ENCODE peak calls at places on chromosomes 2 and 18, in seven cellular contexts. One of them, this sample, is unnamed.

GRCh38 chr18:77135339-77136075 is 2.9 kb upstream of the MBP start:
- DNase-seq in spleen: no peak
- DNase-seq in SK-N-SH: no peak
- DNase-seq in sigmoid colon: no peak
- DNase-seq in K562: no peak
- DNase-seq in Panc1: no peak
- DNase-seq in stomach: no peak
- DNase-seq in this sample: no peak

GRCh38 chr2:233492738-233493137 is 73.8 kb downstream of the USP40 start:
- DNase-seq in Panc1: no peak
- DNase-seq in stomach: no peak
- DNase-seq in spleen: no peak
- DNase-seq in sigmoid colon: no peak
- DNase-seq in K562: no peak
- DNase-seq in SK-N-SH: no peak
- DNase-seq in this sample: no peak

GRCh38 chr2:72991439-72991725 is 74.1 kb downstream of the EMX1 start:
- DNase-seq in K562: no peak
- DNase-seq in SK-N-SH: no peak
- DNase-seq in spleen: peak; percentile 59
- DNase-seq in sigmoid colon: peak; percentile 40
- DNase-seq in Panc1: no peak
- DNase-seq in stomach: peak; percentile 19
- DNase-seq in this sample: peak; percentile 38

GRCh38 chr2:148867079-148867769 is 7.8 kb upstream of the KIF5C start:
- DNase-seq in SK-N-SH: no peak
- DNase-seq in Panc1: no peak
- DNase-seq in K562: no peak
- DNase-seq in sigmoid colon: no peak
- DNase-seq in stomach: no peak
- DNase-seq in spleen: no peak
- DNase-seq in this sample: no peak

GRCh38 chr18:2923464-2923863 is 76.7 kb downstream of the EMILIN2 start:
- DNase-seq in Panc1: no peak
- DNase-seq in sigmoid colon: no peak
- DNase-seq in K562: no peak
- DNase-seq in stomach: no peak
- DNase-seq in SK-N-SH: no peak
- DNase-seq in spleen: no peak
- DNase-seq in this sample: no peak

GRCh38 chr18:74745658-74746403 is 148.2 kb downstream of the ZNF407 start:
- DNase-seq in spleen: no peak
- DNase-seq in Panc1: peak; percentile 89
- DNase-seq in sigmoid colon: no peak
- DNase-seq in SK-N-SH: peak; percentile 11
- DNase-seq in K562: peak; percentile 9
- DNase-seq in stomach: no peak
- DNase-seq in this sample: no peak

GRCh38 chr2:72913531-72914225 is 3.6 kb upstream of the EMX1 start:
- DNase-seq in stomach: peak; percentile 14
- DNase-seq in SK-N-SH: no peak
- DNase-seq in Panc1: no peak
- DNase-seq in K562: no peak
- DNase-seq in spleen: no peak
- DNase-seq in sigmoid colon: peak; percentile 17
- DNase-seq in this sample: no peak

GRCh38 chr2:15939854-15940660 is at the start of gene MYCN:
- DNase-seq in spleen: no peak
- DNase-seq in K562: no peak
- DNase-seq in sigmoid colon: no peak
- DNase-seq in stomach: peak; percentile 69
- DNase-seq in Panc1: no peak
- DNase-seq in SK-N-SH: peak; percentile 89
- DNase-seq in this sample: peak; percentile 72

GRCh38 chr2:23705771-23706612 is 220.9 kb downstream of the ATAD2B start:
- DNase-seq in Panc1: no peak
- DNase-seq in sigmoid colon: no peak
- DNase-seq in stomach: no peak
- DNase-seq in spleen: no peak
- DNase-seq in SK-N-SH: no peak
- DNase-seq in K562: no peak
- DNase-seq in this sample: no peak

GRCh38 chr2:24122356-24123211 is 550 bp downstream of the PFN4 start:
- DNase-seq in Panc1: no peak
- DNase-seq in spleen: no peak
- DNase-seq in stomach: no peak
- DNase-seq in K562: no peak
- DNase-seq in sigmoid colon: no peak
- DNase-seq in SK-N-SH: no peak
- DNase-seq in this sample: no peak

GRCh38 chr2:38184964-38185603 is 109.1 kb upstream of the CYP1B1 start:
- DNase-seq in Panc1: no peak
- DNase-seq in sigmoid colon: no peak
- DNase-seq in stomach: no peak
- DNase-seq in SK-N-SH: no peak
- DNase-seq in spleen: no peak
- DNase-seq in K562: no peak
- DNase-seq in this sample: no peak

GRCh38 chr2:208142255-208142924 is 3.6 kb downstream of the CRYGB start:
- DNase-seq in K562: no peak
- DNase-seq in sigmoid colon: no peak
- DNase-seq in spleen: no peak
- DNase-seq in stomach: no peak
- DNase-seq in Panc1: no peak
- DNase-seq in SK-N-SH: peak; percentile 61
- DNase-seq in this sample: no peak

GRCh38 chr18:2898131-2898640 is 51.4 kb downstream of the EMILIN2 start:
- DNase-seq in sigmoid colon: peak; percentile 66
- DNase-seq in Panc1: no peak
- DNase-seq in stomach: no peak
- DNase-seq in K562: no peak
- DNase-seq in spleen: no peak
- DNase-seq in SK-N-SH: peak; percentile 45
- DNase-seq in this sample: peak; percentile 65

GRCh38 chr2:149084924-149085795 is 46.7 kb downstream of the LYPD6B start:
- DNase-seq in K562: no peak
- DNase-seq in stomach: no peak
- DNase-seq in SK-N-SH: no peak
- DNase-seq in sigmoid colon: no peak
- DNase-seq in Panc1: no peak
- DNase-seq in spleen: no peak
- DNase-seq in this sample: no peak

GRCh38 chr18:59634096-59634495 is 63.1 kb downstream of the CCBE1 start:
- DNase-seq in spleen: no peak
- DNase-seq in Panc1: no peak
- DNase-seq in sigmoid colon: no peak
- DNase-seq in SK-N-SH: no peak
- DNase-seq in stomach: no peak
- DNase-seq in K562: no peak
- DNase-seq in this sample: no peak

GRCh38 chr2:36493221-36493620 is 104.7 kb downstream of the FEZ2 start:
- DNase-seq in SK-N-SH: no peak
- DNase-seq in spleen: no peak
- DNase-seq in Panc1: no peak
- DNase-seq in K562: no peak
- DNase-seq in sigmoid colon: no peak
- DNase-seq in stomach: no peak
- DNase-seq in this sample: no peak

GRCh38 chr2:218860950-218861381 is 1.4 kb downstream of the WNT6 start:
- DNase-seq in spleen: peak; percentile 62
- DNase-seq in sigmoid colon: peak; percentile 87
- DNase-seq in K562: peak; percentile 81
- DNase-seq in SK-N-SH: peak; percentile 92
- DNase-seq in stomach: no peak
- DNase-seq in Panc1: no peak
- DNase-seq in this sample: peak; percentile 77

GRCh38 chr2:172736419-172737174 is 952 bp downstream of the RAPGEF4 start:
- DNase-seq in Panc1: no peak
- DNase-seq in SK-N-SH: no peak
- DNase-seq in spleen: no peak
- DNase-seq in K562: no peak
- DNase-seq in stomach: no peak
- DNase-seq in sigmoid colon: no peak
- DNase-seq in this sample: no peak

GRCh38 chr18:8895987-8896619 is 190.7 kb downstream of the MTCL1 start:
- DNase-seq in Panc1: no peak
- DNase-seq in sigmoid colon: no peak
- DNase-seq in SK-N-SH: no peak
- DNase-seq in K562: no peak
- DNase-seq in spleen: no peak
- DNase-seq in stomach: no peak
- DNase-seq in this sample: no peak

DNA sequence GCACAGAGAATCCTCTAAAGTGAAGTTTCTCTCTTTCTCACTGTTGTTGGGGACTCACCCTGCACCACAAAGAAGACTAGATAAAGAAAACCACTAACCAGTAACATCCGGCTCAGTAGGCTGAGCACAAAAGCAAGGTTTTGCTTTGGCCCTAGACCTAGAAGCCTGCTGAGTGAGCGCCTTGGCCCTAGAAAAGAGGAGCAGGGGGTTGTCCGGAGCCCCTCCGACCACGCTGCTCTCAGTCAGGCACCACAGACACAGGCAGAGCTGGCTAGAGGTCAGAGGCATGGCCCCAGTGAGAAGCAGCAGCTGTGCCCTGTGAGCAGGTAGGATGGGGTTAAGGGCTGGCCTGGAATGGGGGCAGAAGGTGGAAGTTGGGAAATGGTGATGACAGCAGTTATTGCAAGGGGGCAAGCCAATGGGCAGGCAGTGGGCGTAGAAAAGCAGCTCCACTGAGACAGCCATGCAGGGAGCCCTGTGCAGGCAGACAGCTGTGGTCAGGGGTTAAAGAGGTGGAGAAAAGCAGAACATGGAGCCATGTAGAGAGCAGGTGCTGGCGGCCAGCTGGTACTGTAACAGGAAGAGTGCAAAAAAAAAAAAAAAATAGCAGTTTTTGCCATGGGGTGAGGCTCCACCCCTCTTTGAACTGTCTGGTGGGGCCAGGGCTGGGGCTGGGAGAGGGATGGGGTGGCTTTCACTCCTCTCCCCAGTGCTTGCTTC is 36.9 kb upstream of the SLC14A1 start:
- DNase-seq in spleen: peak; percentile 90
- DNase-seq in K562: peak; percentile 41
- DNase-seq in Panc1: no peak
- DNase-seq in sigmoid colon: no peak
- DNase-seq in SK-N-SH: no peak
- DNase-seq in stomach: no peak
- DNase-seq in this sample: no peak
- TF ChIP-seq POLR2AphosphoS5 in spleen: peak; percentile 47
- TF ChIP-seq POLR2AphosphoS5 in K562: peak; percentile 23
- TF ChIP-seq POLR2AphosphoS5 in Panc1: no peak
- TF ChIP-seq POLR2AphosphoS5 in sigmoid colon: no peak
- TF ChIP-seq POLR2AphosphoS5 in SK-N-SH: no peak
- TF ChIP-seq POLR2AphosphoS5 in stomach: no peak
- TF ChIP-seq POLR2AphosphoS5 in this sample: no peak

GRCh38 chr2:229083606-229084349 is 187.3 kb downstream of the PID1 start:
- DNase-seq in Panc1: no peak
- DNase-seq in stomach: no peak
- DNase-seq in K562: no peak
- DNase-seq in spleen: no peak
- DNase-seq in sigmoid colon: no peak
- DNase-seq in SK-N-SH: no peak
- DNase-seq in this sample: no peak
- H3K27ac ChIP-seq in Panc1: no peak overlapping the region
- H3K27ac ChIP-seq in stomach: no peak overlapping the region
- H3K27ac ChIP-seq in K562: no peak overlapping the region
- H3K27ac ChIP-seq in spleen: no peak overlapping the region
- H3K27ac ChIP-seq in sigmoid colon: no peak overlapping the region
- H3K27ac ChIP-seq in SK-N-SH: no peak overlapping the region
- H3K27ac ChIP-seq in this sample: no peak overlapping the region

DNA sequence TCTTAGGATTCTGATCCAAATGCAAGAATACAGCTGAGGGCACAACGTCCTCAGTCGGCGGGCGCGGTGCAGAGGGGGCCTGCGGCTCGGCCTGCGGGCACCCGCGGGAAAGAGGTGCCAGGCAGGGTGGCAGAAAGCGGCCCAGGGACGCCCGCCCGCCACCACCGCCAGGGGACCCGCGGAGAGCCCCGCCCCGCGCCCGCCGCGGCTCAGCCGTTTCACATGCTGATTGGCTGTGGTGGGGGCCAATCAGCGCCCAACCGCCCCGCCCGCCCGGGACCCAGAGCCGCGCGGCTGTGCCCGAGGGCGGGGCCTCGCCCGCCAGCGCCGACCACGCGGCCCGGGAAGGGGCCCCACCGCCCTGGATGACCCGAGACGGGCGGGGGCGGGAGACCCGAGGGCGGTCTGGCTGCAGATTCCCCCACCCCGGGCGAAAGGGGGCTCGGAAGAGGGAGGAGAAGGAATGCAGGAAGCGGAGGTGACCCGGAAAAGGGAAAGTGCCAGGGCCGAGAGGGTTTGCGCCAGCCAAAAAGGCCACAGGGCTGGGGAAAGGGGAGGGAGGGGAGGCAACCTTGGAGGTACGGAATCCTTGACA is 8.0 kb downstream of the IRS1 start:
- DNase-seq in Panc1: no peak
- DNase-seq in K562: peak; percentile 98
- DNase-seq in sigmoid colon: peak; percentile 95
- DNase-seq in spleen: peak; percentile 97
- DNase-seq in stomach: peak; percentile 92
- DNase-seq in SK-N-SH: peak; percentile 99
- DNase-seq in this sample: peak; percentile 94
- TF ChIP-seq POLR2AphosphoS5 in Panc1: peak; percentile 19
- TF ChIP-seq POLR2AphosphoS5 in K562: peak; percentile 35
- TF ChIP-seq POLR2AphosphoS5 in sigmoid colon: peak; percentile 40
- TF ChIP-seq POLR2AphosphoS5 in spleen: peak; percentile 80
- TF ChIP-seq POLR2AphosphoS5 in stomach: no peak
- TF ChIP-seq POLR2AphosphoS5 in SK-N-SH: no peak
- TF ChIP-seq POLR2AphosphoS5 in this sample: no peak

GRCh38 chr2:27703638-27704341 is 40.1 kb downstream of the SLC4A1AP start:
- DNase-seq in sigmoid colon: peak; percentile 90
- DNase-seq in SK-N-SH: peak; percentile 88
- DNase-seq in Panc1: no peak
- DNase-seq in spleen: peak; percentile 87
- DNase-seq in K562: peak; percentile 87
- DNase-seq in stomach: peak; percentile 90
- DNase-seq in this sample: peak; percentile 91

GRCh38 chr2:27702302-27702701 is 38.6 kb downstream of the SLC4A1AP start:
- DNase-seq in sigmoid colon: no peak
- DNase-seq in stomach: no peak
- DNase-seq in Panc1: no peak
- DNase-seq in SK-N-SH: no peak
- DNase-seq in K562: no peak
- DNase-seq in spleen: no peak
- DNase-seq in this sample: no peak

GRCh38 chr2:27697660-27698059 is 34.0 kb downstream of the SLC4A1AP start:
- DNase-seq in K562: no peak
- DNase-seq in SK-N-SH: no peak
- DNase-seq in stomach: no peak
- DNase-seq in sigmoid colon: no peak
- DNase-seq in spleen: no peak
- DNase-seq in Panc1: no peak
- DNase-seq in this sample: no peak

GRCh38 chr2:27704342-27704876 is 40.7 kb downstream of the SLC4A1AP start:
- DNase-seq in spleen: no peak
- DNase-seq in SK-N-SH: no peak
- DNase-seq in Panc1: no peak
- DNase-seq in sigmoid colon: no peak
- DNase-seq in K562: no peak
- DNase-seq in stomach: no peak
- DNase-seq in this sample: no peak

GRCh38 chr2:27701676-27702075 is 38.0 kb downstream of the SLC4A1AP start:
- DNase-seq in sigmoid colon: no peak
- DNase-seq in Panc1: no peak
- DNase-seq in SK-N-SH: no peak
- DNase-seq in stomach: no peak
- DNase-seq in spleen: no peak
- DNase-seq in K562: no peak
- DNase-seq in this sample: peak; percentile 71
- H3K27ac ChIP-seq in sigmoid colon: no peak overlapping the region
- H3K27ac ChIP-seq in Panc1: no peak overlapping the region
- H3K27ac ChIP-seq in SK-N-SH: no peak overlapping the region
- H3K27ac ChIP-seq in stomach: no peak overlapping the region
- H3K27ac ChIP-seq in spleen: no peak overlapping the region
- H3K27ac ChIP-seq in K562: no peak overlapping the region
- H3K27ac ChIP-seq in this sample: no peak overlapping the region

This sample was measured in suprapubic skin.